ENCODE peak calls at places on chromosome 20, in four cellular contexts. One of them, this sample, is unnamed.

GRCh38 chr20:36770680-36771079 is 2.9 kb downstream of the DSN1 start:
- DNase-seq in cardiac fibroblast: no peak
- DNase-seq in endodermal cell: no peak
- DNase-seq in omental fat pad: no peak
- DNase-seq in this sample: no peak

GRCh38 chr20:45052698-45053440 is 48.1 kb downstream of the KCNS1 start:
- DNase-seq in cardiac fibroblast: peak; percentile 69
- DNase-seq in endodermal cell: no peak
- DNase-seq in omental fat pad: no peak
- DNase-seq in this sample: no peak

GRCh38 chr20:24647713-24648112 is 178.3 kb downstream of the SYNDIG1 start:
- DNase-seq in cardiac fibroblast: no peak
- DNase-seq in endodermal cell: no peak
- DNase-seq in omental fat pad: no peak
- DNase-seq in this sample: no peak

GRCh38 chr20:4875578-4876067 is 125.7 kb downstream of the SLC23A2 start:
- DNase-seq in cardiac fibroblast: no peak
- DNase-seq in endodermal cell: no peak
- DNase-seq in omental fat pad: no peak
- DNase-seq in this sample: peak; percentile 66

GRCh38 chr20:24694157-24694726 is 224.8 kb downstream of the SYNDIG1 start:
- DNase-seq in cardiac fibroblast: no peak
- DNase-seq in endodermal cell: peak; percentile 22
- DNase-seq in omental fat pad: no peak
- DNase-seq in this sample: peak; percentile 70

GRCh38 chr20:34585019-34585418 is 26.5 kb downstream of the MAP1LC3A start:
- DNase-seq in cardiac fibroblast: no peak
- DNase-seq in endodermal cell: no peak
- DNase-seq in omental fat pad: no peak
- DNase-seq in this sample: no peak

GRCh38 chr20:57114290-57115005 is 152.0 kb downstream of the BMP7 start:
- DNase-seq in cardiac fibroblast: no peak
- DNase-seq in endodermal cell: no peak
- DNase-seq in omental fat pad: no peak
- DNase-seq in this sample: no peak

GRCh38 chr20:12941025-12941424 is 67.7 kb upstream of the SPTLC3 start:
- DNase-seq in cardiac fibroblast: no peak
- DNase-seq in endodermal cell: no peak
- DNase-seq in omental fat pad: no peak
- DNase-seq in this sample: no peak

GRCh38 chr20:63238491-63239126 is 2.9 kb downstream of the BIRC7 start:
- DNase-seq in cardiac fibroblast: no peak
- DNase-seq in endodermal cell: no peak
- DNase-seq in omental fat pad: no peak
- DNase-seq in this sample: no peak

GRCh38 chr20:7113577-7114466 is 346.3 kb downstream of the BMP2 start:
- DNase-seq in cardiac fibroblast: peak; percentile 57
- DNase-seq in endodermal cell: peak; percentile 85
- DNase-seq in omental fat pad: no peak
- DNase-seq in this sample: no peak

GRCh38 chr20:46501337-46501942 is 11.9 kb downstream of the ZNF334 start:
- DNase-seq in cardiac fibroblast: no peak
- DNase-seq in endodermal cell: no peak
- DNase-seq in omental fat pad: no peak
- DNase-seq in this sample: no peak

GRCh38 chr20:48329676-48330644 is 497.8 kb downstream of the PREX1 start:
- DNase-seq in cardiac fibroblast: peak; percentile 26
- DNase-seq in endodermal cell: peak; percentile 79
- DNase-seq in omental fat pad: no peak
- DNase-seq in this sample: no peak

GRCh38 chr20:43513298-43514061 is 6.0 kb downstream of the L3MBTL1 start:
- DNase-seq in cardiac fibroblast: no peak
- DNase-seq in endodermal cell: no peak
- DNase-seq in omental fat pad: no peak
- DNase-seq in this sample: no peak

GRCh38 chr20:51346686-51347485 is 195.6 kb downstream of the NFATC2 start:
- DNase-seq in cardiac fibroblast: peak; percentile 54
- DNase-seq in endodermal cell: no peak
- DNase-seq in omental fat pad: no peak
- DNase-seq in this sample: peak; percentile 15

GRCh38 chr20:10502098-10502526 is 67.0 kb downstream of the SLX4IP start:
- DNase-seq in cardiac fibroblast: no peak
- DNase-seq in endodermal cell: no peak
- DNase-seq in omental fat pad: no peak
- DNase-seq in this sample: no peak

GRCh38 chr20:19816386-19816785 is 58.3 kb downstream of the RIN2 start:
- DNase-seq in cardiac fibroblast: no peak
- DNase-seq in endodermal cell: no peak
- DNase-seq in omental fat pad: no peak
- DNase-seq in this sample: no peak

GRCh38 chr20:59175861-59176260 is 12.2 kb downstream of the ZNF831 start:
- DNase-seq in cardiac fibroblast: no peak
- DNase-seq in endodermal cell: no peak
- DNase-seq in omental fat pad: no peak
- DNase-seq in this sample: no peak

GRCh38 chr20:18527836-18528235 is 20.1 kb downstream of the SEC23B start:
- DNase-seq in cardiac fibroblast: no peak
- DNase-seq in endodermal cell: no peak
- DNase-seq in omental fat pad: no peak
- DNase-seq in this sample: no peak

GRCh38 chr20:11229772-11230171 is 556.0 kb upstream of the JAG1 start:
- DNase-seq in cardiac fibroblast: peak; percentile 98
- DNase-seq in endodermal cell: no peak
- DNase-seq in omental fat pad: no peak
- DNase-seq in this sample: no peak

GRCh38 chr20:9068232-9068781 is 580 bp upstream of the PLCB4 start:
- DNase-seq in cardiac fibroblast: peak; percentile 19
- DNase-seq in endodermal cell: peak; percentile 90
- DNase-seq in omental fat pad: no peak
- DNase-seq in this sample: peak; percentile 78

GRCh38 chr20:48620112-48620485 is 207.7 kb downstream of the PREX1 start:
- DNase-seq in cardiac fibroblast: no peak
- DNase-seq in endodermal cell: no peak
- DNase-seq in omental fat pad: no peak
- DNase-seq in this sample: no peak

GRCh38 chr20:47691632-47692031 is 93.6 kb downstream of the SULF2 start:
- DNase-seq in cardiac fibroblast: peak; percentile 34
- DNase-seq in endodermal cell: no peak
- DNase-seq in omental fat pad: no peak
- DNase-seq in this sample: peak; percentile 11

GRCh38 chr20:59391975-59392374 is 91.6 kb downstream of the EDN3 start:
- DNase-seq in cardiac fibroblast: no peak
- DNase-seq in endodermal cell: no peak
- DNase-seq in omental fat pad: no peak
- DNase-seq in this sample: no peak

GRCh38 chr20:63244468-63244867 is 8.8 kb downstream of the BIRC7 start:
- DNase-seq in cardiac fibroblast: no peak
- DNase-seq in endodermal cell: no peak
- DNase-seq in omental fat pad: no peak
- DNase-seq in this sample: no peak

GRCh38 chr20:53050338-53050737 is 78.2 kb downstream of the TSHZ2 start:
- DNase-seq in cardiac fibroblast: no peak
- DNase-seq in endodermal cell: no peak
- DNase-seq in omental fat pad: no peak
- DNase-seq in this sample: no peak

GRCh38 chr20:4065405-4065841 is 50.1 kb upstream of the RNF24 start:
- DNase-seq in cardiac fibroblast: peak; percentile 85
- DNase-seq in endodermal cell: no peak
- DNase-seq in omental fat pad: no peak
- DNase-seq in this sample: no peak

GRCh38 chr20:50293244-50294139 is 102.9 kb downstream of the CEBPB start:
- DNase-seq in cardiac fibroblast: no peak
- DNase-seq in endodermal cell: no peak
- DNase-seq in omental fat pad: no peak
- DNase-seq in this sample: peak; percentile 76

GRCh38 chr20:50295345-50295744 is 104.7 kb downstream of the CEBPB start:
- DNase-seq in cardiac fibroblast: no peak
- DNase-seq in endodermal cell: no peak
- DNase-seq in omental fat pad: no peak
- DNase-seq in this sample: no peak

GRCh38 chr20:50295762-50296449 is 105.3 kb downstream of the CEBPB start:
- DNase-seq in cardiac fibroblast: no peak
- DNase-seq in endodermal cell: no peak
- DNase-seq in omental fat pad: no peak
- DNase-seq in this sample: peak; percentile 84

GRCh38 chr20:50292324-50293243 is 102.0 kb downstream of the CEBPB start:
- DNase-seq in cardiac fibroblast: peak; percentile 98
- DNase-seq in endodermal cell: peak; percentile 86
- DNase-seq in omental fat pad: peak; percentile 92
- DNase-seq in this sample: peak; percentile 99

DNA sequence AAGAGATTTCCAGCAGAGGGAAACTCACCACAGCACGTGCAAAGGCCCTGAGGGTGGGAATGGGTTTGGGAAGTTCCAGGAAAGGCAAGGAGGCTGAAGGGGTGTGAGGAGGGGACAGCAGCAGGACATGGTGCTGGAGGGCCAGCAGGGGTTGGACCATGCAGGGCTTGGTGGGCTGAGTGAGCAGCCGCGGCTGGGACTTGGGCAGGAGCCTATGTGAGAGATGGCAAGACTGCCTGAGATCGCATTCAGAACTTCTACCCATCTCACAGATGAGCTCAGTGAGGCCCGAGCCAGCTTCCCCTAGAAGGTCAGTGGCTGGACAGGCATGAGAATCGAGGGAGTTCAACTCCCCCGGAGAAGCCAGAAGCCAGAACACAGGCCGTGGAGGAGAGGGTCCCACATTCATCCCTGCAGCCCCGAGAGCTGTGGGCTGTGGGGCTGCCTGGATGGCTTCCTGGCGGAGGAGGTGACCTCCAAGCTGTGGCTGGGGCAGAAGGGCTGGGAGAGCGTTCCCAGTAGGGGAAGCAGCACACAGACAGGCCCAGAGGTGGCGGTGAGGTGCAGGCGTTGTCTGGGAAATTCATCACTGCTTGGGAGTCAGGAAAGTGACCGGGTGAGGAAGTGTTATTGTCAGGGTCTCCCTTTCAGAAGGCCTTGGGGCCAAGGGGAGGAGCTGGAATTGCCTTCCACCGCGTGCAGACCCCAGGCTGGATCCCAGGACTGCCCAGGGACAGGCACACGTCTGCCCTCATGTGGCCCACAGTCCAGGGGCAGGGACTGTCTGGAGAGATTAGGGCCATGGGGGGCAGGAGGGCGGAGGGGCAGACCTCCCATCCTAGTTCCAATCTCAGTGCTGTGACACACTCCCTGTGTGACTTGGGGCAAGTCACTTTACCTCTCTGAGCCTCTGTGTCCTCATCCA is 103.8 kb downstream of the CEBPB start:
- DNase-seq in cardiac fibroblast: peak; percentile 20
- DNase-seq in endodermal cell: peak; percentile 72
- DNase-seq in omental fat pad: no peak
- DNase-seq in this sample: peak; percentile 63
- TF ChIP-seq CTCF in cardiac fibroblast: no peak
- TF ChIP-seq CTCF in endodermal cell: peak; percentile 43
- TF ChIP-seq CTCF in omental fat pad: no peak
- TF ChIP-seq CTCF in this sample: no peak

DNA sequence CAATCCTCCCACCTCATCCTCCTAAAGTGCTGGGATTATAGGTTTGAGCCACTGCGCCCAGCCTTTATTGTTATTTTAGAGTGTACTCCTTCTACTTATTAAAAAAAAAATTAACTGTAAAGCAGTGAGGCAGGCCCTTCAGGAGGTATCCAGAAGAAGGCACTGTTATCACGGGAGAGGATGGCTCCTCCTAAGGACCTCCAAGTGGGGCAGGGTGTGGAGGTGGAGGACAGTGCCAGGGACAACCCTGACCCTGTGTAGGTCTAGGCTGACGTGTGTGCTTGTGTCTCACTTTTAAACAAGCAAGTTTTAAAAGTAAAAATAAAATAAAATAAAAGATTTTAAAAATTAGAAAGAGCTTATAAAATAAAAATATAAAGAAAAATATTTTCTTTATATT is 23.7 kb upstream of the TAF4 start:
- DNase-seq in cardiac fibroblast: no peak
- DNase-seq in endodermal cell: no peak
- DNase-seq in omental fat pad: no peak
- DNase-seq in this sample: no peak
- TF ChIP-seq CTCF in cardiac fibroblast: no peak
- TF ChIP-seq CTCF in endodermal cell: no peak
- TF ChIP-seq CTCF in omental fat pad: no peak
- TF ChIP-seq CTCF in this sample: no peak

DNA sequence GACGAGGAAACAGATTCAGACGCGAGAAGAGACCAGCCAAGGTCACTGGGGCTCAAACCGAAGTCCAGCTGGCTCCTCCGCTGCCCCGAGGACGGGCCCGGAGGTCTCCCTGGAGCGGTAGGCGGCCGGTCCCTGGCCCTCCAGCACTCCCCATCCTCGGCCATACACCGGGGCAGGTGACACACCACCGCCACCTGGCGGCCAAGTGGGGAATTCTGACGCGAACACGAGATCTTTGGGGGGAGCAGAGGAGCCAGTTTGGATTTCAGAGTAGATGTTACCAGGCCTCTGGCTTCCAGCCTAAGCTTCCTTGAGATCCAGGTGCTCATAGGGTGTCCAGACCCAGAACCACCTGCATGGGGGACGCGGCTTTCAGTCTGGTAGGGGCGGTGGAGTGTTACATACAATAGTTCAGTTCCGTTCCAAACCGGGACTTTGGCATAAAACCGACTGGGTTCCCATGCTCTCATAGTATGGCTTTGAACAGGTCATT is 16.1 kb downstream of the BPIFB1 start:
- DNase-seq in cardiac fibroblast: peak; percentile 54
- DNase-seq in endodermal cell: peak; percentile 97
- DNase-seq in omental fat pad: peak; percentile 54
- DNase-seq in this sample: peak; percentile 83
- TF ChIP-seq CTCF in cardiac fibroblast: peak; percentile 93
- TF ChIP-seq CTCF in endodermal cell: peak; percentile 100
- TF ChIP-seq CTCF in omental fat pad: no peak
- TF ChIP-seq CTCF in this sample: peak; percentile 87

DNA sequence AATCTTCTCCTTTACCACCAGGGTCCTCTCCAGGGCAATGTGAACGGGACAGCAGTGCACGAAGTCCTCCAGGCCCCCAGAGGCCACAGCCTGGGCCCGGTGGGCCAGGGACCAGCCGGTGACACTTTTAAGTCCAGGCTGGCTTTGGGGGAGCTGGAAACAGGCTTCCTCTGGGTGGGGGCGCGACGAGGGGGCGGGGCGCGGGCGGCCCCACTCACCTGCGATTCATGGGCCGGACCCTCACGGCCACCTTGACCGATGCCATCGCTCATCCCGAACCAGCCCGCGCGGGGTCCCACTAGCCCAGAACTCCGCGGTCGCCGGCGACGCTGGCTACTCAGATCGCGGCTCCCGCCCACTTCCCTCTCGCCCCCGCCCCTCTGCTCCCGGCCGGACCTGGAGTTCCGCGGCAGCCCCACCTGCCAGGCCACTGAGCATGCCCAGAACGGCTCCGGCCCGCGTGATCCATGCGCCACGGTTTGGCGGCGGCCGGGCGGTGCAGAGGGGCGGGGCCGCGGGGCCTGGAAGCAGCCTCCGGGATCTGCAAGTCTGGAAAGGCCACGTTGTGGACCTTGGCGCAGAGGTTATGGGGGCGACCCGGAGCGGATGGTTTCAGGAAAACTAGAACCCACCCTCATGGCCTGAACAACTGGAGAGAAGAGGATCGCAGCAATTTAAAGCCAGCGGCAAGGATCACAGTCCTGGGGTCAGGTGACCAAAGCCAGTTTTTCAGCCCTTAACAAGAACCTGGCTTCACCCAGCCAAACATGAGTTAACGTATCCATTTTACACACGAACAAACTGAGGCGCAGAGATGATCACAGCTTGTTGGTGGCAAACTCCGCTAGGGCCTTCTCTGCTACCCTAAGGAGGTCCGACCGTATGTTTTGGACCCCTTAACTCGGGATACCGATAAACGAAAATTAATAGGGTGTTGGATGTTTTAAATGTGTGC is at the start of gene KIF16B:
- DNase-seq in cardiac fibroblast: peak; percentile 91
- DNase-seq in endodermal cell: peak; percentile 99
- DNase-seq in omental fat pad: peak; percentile 78
- DNase-seq in this sample: peak; percentile 95
- TF ChIP-seq CTCF in cardiac fibroblast: no peak
- TF ChIP-seq CTCF in endodermal cell: peak; percentile 47
- TF ChIP-seq CTCF in omental fat pad: no peak
- TF ChIP-seq CTCF in this sample: peak; percentile 9

This sample was measured in kidney.